ENCODE peak calls at places on chromosomes 2 and 18, in seven cellular contexts. One of them, this sample, is unnamed.
A peak's percentile ranks its signal among the peaks of the same experiment; 100 is the strongest.

GRCh38 chr18:58178476-58178875 is 134.4 kb downstream of the NEDD4L start:
- DNase-seq in activated CD4-positive, alpha-beta T cell treated with anti-CD3 and anti-CD28 coated beads, Interleukin-2, amount 50 U/mL, for 24 hours: no peak
- DNase-seq in naive B cell: no peak
- DNase-seq in A172: no peak
- DNase-seq in HTR-8/SVneo: no peak
- DNase-seq in fibroblast of pulmonary artery: peak; percentile 35
- DNase-seq in activated naive CD4-positive, alpha-beta T cell: no peak
- DNase-seq in this sample: no peak

GRCh38 chr2:179963626-179964025 is 43.5 kb downstream of the CWC22 start:
- DNase-seq in activated CD4-positive, alpha-beta T cell treated with anti-CD3 and anti-CD28 coated beads, Interleukin-2, amount 50 U/mL, for 24 hours: no peak
- DNase-seq in naive B cell: no peak
- DNase-seq in A172: peak; percentile 21
- DNase-seq in HTR-8/SVneo: peak; percentile 5
- DNase-seq in fibroblast of pulmonary artery: peak; percentile 73
- DNase-seq in activated naive CD4-positive, alpha-beta T cell: no peak
- DNase-seq in this sample: no peak

GRCh38 chr2:9388950-9389911 is 34.1 kb downstream of the ITGB1BP1 start:
- DNase-seq in activated CD4-positive, alpha-beta T cell treated with anti-CD3 and anti-CD28 coated beads, Interleukin-2, amount 50 U/mL, for 24 hours: no peak
- DNase-seq in naive B cell: no peak
- DNase-seq in A172: no peak
- DNase-seq in HTR-8/SVneo: no peak
- DNase-seq in fibroblast of pulmonary artery: no peak
- DNase-seq in activated naive CD4-positive, alpha-beta T cell: no peak
- DNase-seq in this sample: no peak

GRCh38 chr18:55047546-55047945 is 88.3 kb upstream of the CCDC68 start:
- DNase-seq in activated CD4-positive, alpha-beta T cell treated with anti-CD3 and anti-CD28 coated beads, Interleukin-2, amount 50 U/mL, for 24 hours: no peak
- DNase-seq in naive B cell: no peak
- DNase-seq in A172: no peak
- DNase-seq in HTR-8/SVneo: no peak
- DNase-seq in fibroblast of pulmonary artery: peak; percentile 57
- DNase-seq in activated naive CD4-positive, alpha-beta T cell: no peak
- DNase-seq in this sample: peak; percentile 12

GRCh38 chr2:24123212-24124002 is at the start of the genes FAM228B and PFN4:
- DNase-seq in activated CD4-positive, alpha-beta T cell treated with anti-CD3 and anti-CD28 coated beads, Interleukin-2, amount 50 U/mL, for 24 hours: peak; percentile 32
- DNase-seq in naive B cell: peak; percentile 83
- DNase-seq in A172: peak; percentile 73
- DNase-seq in HTR-8/SVneo: peak; percentile 92
- DNase-seq in fibroblast of pulmonary artery: peak; percentile 83
- DNase-seq in activated naive CD4-positive, alpha-beta T cell: peak; percentile 13
- DNase-seq in this sample: peak; percentile 92

GRCh38 chr2:234957533-234958135 is 5.8 kb downstream of the SH3BP4 start:
- DNase-seq in activated CD4-positive, alpha-beta T cell treated with anti-CD3 and anti-CD28 coated beads, Interleukin-2, amount 50 U/mL, for 24 hours: no peak
- DNase-seq in naive B cell: no peak
- DNase-seq in A172: peak; percentile 54
- DNase-seq in HTR-8/SVneo: no peak
- DNase-seq in fibroblast of pulmonary artery: peak; percentile 59
- DNase-seq in activated naive CD4-positive, alpha-beta T cell: no peak
- DNase-seq in this sample: no peak

GRCh38 chr18:12968619-12969018 is 20.8 kb downstream of the SEH1L start:
- DNase-seq in activated CD4-positive, alpha-beta T cell treated with anti-CD3 and anti-CD28 coated beads, Interleukin-2, amount 50 U/mL, for 24 hours: no peak
- DNase-seq in naive B cell: no peak
- DNase-seq in A172: no peak
- DNase-seq in HTR-8/SVneo: no peak
- DNase-seq in fibroblast of pulmonary artery: no peak
- DNase-seq in activated naive CD4-positive, alpha-beta T cell: no peak
- DNase-seq in this sample: no peak

GRCh38 chr2:128321421-128321775 is 2.7 kb upstream of the HS6ST1 start:
- DNase-seq in activated CD4-positive, alpha-beta T cell treated with anti-CD3 and anti-CD28 coated beads, Interleukin-2, amount 50 U/mL, for 24 hours: no peak
- DNase-seq in naive B cell: no peak
- DNase-seq in A172: no peak
- DNase-seq in HTR-8/SVneo: no peak
- DNase-seq in fibroblast of pulmonary artery: no peak
- DNase-seq in activated naive CD4-positive, alpha-beta T cell: no peak
- DNase-seq in this sample: no peak

GRCh38 chr18:59701272-59701671 is 4.0 kb upstream of the CCBE1 start:
- DNase-seq in activated CD4-positive, alpha-beta T cell treated with anti-CD3 and anti-CD28 coated beads, Interleukin-2, amount 50 U/mL, for 24 hours: no peak
- DNase-seq in naive B cell: no peak
- DNase-seq in A172: no peak
- DNase-seq in HTR-8/SVneo: no peak
- DNase-seq in fibroblast of pulmonary artery: no peak
- DNase-seq in activated naive CD4-positive, alpha-beta T cell: no peak
- DNase-seq in this sample: no peak

GRCh38 chr2:217610411-217610814 is 392.4 kb downstream of the TNS1 start:
- DNase-seq in activated CD4-positive, alpha-beta T cell treated with anti-CD3 and anti-CD28 coated beads, Interleukin-2, amount 50 U/mL, for 24 hours: peak; percentile 44
- DNase-seq in naive B cell: no peak
- DNase-seq in A172: no peak
- DNase-seq in HTR-8/SVneo: no peak
- DNase-seq in fibroblast of pulmonary artery: no peak
- DNase-seq in activated naive CD4-positive, alpha-beta T cell: peak; percentile 6
- DNase-seq in this sample: peak; percentile 83

GRCh38 chr18:8707946-8708345 is 2.6 kb downstream of the MTCL1 start:
- DNase-seq in activated CD4-positive, alpha-beta T cell treated with anti-CD3 and anti-CD28 coated beads, Interleukin-2, amount 50 U/mL, for 24 hours: no peak
- DNase-seq in naive B cell: no peak
- DNase-seq in A172: no peak
- DNase-seq in HTR-8/SVneo: no peak
- DNase-seq in fibroblast of pulmonary artery: no peak
- DNase-seq in activated naive CD4-positive, alpha-beta T cell: no peak
- DNase-seq in this sample: no peak

GRCh38 chr2:144115892-144116291 is 404.0 kb downstream of the ZEB2 start:
- DNase-seq in activated CD4-positive, alpha-beta T cell treated with anti-CD3 and anti-CD28 coated beads, Interleukin-2, amount 50 U/mL, for 24 hours: no peak
- DNase-seq in naive B cell: no peak
- DNase-seq in A172: no peak
- DNase-seq in HTR-8/SVneo: no peak
- DNase-seq in fibroblast of pulmonary artery: no peak
- DNase-seq in activated naive CD4-positive, alpha-beta T cell: no peak
- DNase-seq in this sample: no peak

GRCh38 chr2:108911807-108912628 is 77.0 kb downstream of the EDAR start:
- DNase-seq in activated CD4-positive, alpha-beta T cell treated with anti-CD3 and anti-CD28 coated beads, Interleukin-2, amount 50 U/mL, for 24 hours: no peak
- DNase-seq in naive B cell: no peak
- DNase-seq in A172: no peak
- DNase-seq in HTR-8/SVneo: no peak
- DNase-seq in fibroblast of pulmonary artery: no peak
- DNase-seq in activated naive CD4-positive, alpha-beta T cell: no peak
- DNase-seq in this sample: no peak

GRCh38 chr2:203361922-203362321 is 33.7 kb downstream of the ABI2 start:
- DNase-seq in activated CD4-positive, alpha-beta T cell treated with anti-CD3 and anti-CD28 coated beads, Interleukin-2, amount 50 U/mL, for 24 hours: no peak
- DNase-seq in naive B cell: no peak
- DNase-seq in A172: no peak
- DNase-seq in HTR-8/SVneo: no peak
- DNase-seq in fibroblast of pulmonary artery: peak; percentile 22
- DNase-seq in activated naive CD4-positive, alpha-beta T cell: no peak
- DNase-seq in this sample: no peak

GRCh38 chr2:64406407-64406774 is 47.6 kb upstream of the LGALSL start:
- DNase-seq in activated CD4-positive, alpha-beta T cell treated with anti-CD3 and anti-CD28 coated beads, Interleukin-2, amount 50 U/mL, for 24 hours: no peak
- DNase-seq in naive B cell: no peak
- DNase-seq in A172: no peak
- DNase-seq in HTR-8/SVneo: no peak
- DNase-seq in fibroblast of pulmonary artery: no peak
- DNase-seq in activated naive CD4-positive, alpha-beta T cell: no peak
- DNase-seq in this sample: peak; percentile 60

GRCh38 chr2:225120175-225120574 is 77.9 kb upstream of the DOCK10 start:
- DNase-seq in activated CD4-positive, alpha-beta T cell treated with anti-CD3 and anti-CD28 coated beads, Interleukin-2, amount 50 U/mL, for 24 hours: no peak
- DNase-seq in naive B cell: no peak
- DNase-seq in A172: peak; percentile 48
- DNase-seq in HTR-8/SVneo: no peak
- DNase-seq in fibroblast of pulmonary artery: peak; percentile 15
- DNase-seq in activated naive CD4-positive, alpha-beta T cell: no peak
- DNase-seq in this sample: no peak

GRCh38 chr2:173831312-173832229 is 133.6 kb downstream of the SP3 start:
- DNase-seq in activated CD4-positive, alpha-beta T cell treated with anti-CD3 and anti-CD28 coated beads, Interleukin-2, amount 50 U/mL, for 24 hours: no peak
- DNase-seq in naive B cell: no peak
- DNase-seq in A172: no peak
- DNase-seq in HTR-8/SVneo: peak; percentile 17
- DNase-seq in fibroblast of pulmonary artery: peak; percentile 71
- DNase-seq in activated naive CD4-positive, alpha-beta T cell: no peak
- DNase-seq in this sample: peak; percentile 56

GRCh38 chr2:95062247-95062646 is 36.7 kb downstream of the MAL start:
- DNase-seq in activated CD4-positive, alpha-beta T cell treated with anti-CD3 and anti-CD28 coated beads, Interleukin-2, amount 50 U/mL, for 24 hours: no peak
- DNase-seq in naive B cell: no peak
- DNase-seq in A172: no peak
- DNase-seq in HTR-8/SVneo: no peak
- DNase-seq in fibroblast of pulmonary artery: no peak
- DNase-seq in activated naive CD4-positive, alpha-beta T cell: no peak
- DNase-seq in this sample: no peak

GRCh38 chr2:227780981-227781630 is 32.5 kb upstream of the CCL20 start:
- DNase-seq in activated CD4-positive, alpha-beta T cell treated with anti-CD3 and anti-CD28 coated beads, Interleukin-2, amount 50 U/mL, for 24 hours: no peak
- DNase-seq in naive B cell: no peak
- DNase-seq in A172: no peak
- DNase-seq in HTR-8/SVneo: no peak
- DNase-seq in fibroblast of pulmonary artery: no peak
- DNase-seq in activated naive CD4-positive, alpha-beta T cell: no peak
- DNase-seq in this sample: peak; percentile 47

GRCh38 chr18:42413870-42414269 is 458.8 kb downstream of the PIK3C3 start:
- DNase-seq in activated CD4-positive, alpha-beta T cell treated with anti-CD3 and anti-CD28 coated beads, Interleukin-2, amount 50 U/mL, for 24 hours: no peak
- DNase-seq in naive B cell: no peak
- DNase-seq in A172: peak; percentile 62
- DNase-seq in HTR-8/SVneo: no peak
- DNase-seq in fibroblast of pulmonary artery: peak; percentile 11
- DNase-seq in activated naive CD4-positive, alpha-beta T cell: no peak
- DNase-seq in this sample: no peak

GRCh38 chr2:197677483-197677882 is 2.1 kb upstream of the RFTN2 start:
- DNase-seq in activated CD4-positive, alpha-beta T cell treated with anti-CD3 and anti-CD28 coated beads, Interleukin-2, amount 50 U/mL, for 24 hours: no peak
- DNase-seq in naive B cell: no peak
- DNase-seq in A172: peak; percentile 11
- DNase-seq in HTR-8/SVneo: peak; percentile 12
- DNase-seq in fibroblast of pulmonary artery: peak; percentile 21
- DNase-seq in activated naive CD4-positive, alpha-beta T cell: no peak
- DNase-seq in this sample: no peak

GRCh38 chr18:6022089-6022444 is 126.7 kb upstream of the TMEM200C start:
- DNase-seq in activated CD4-positive, alpha-beta T cell treated with anti-CD3 and anti-CD28 coated beads, Interleukin-2, amount 50 U/mL, for 24 hours: no peak
- DNase-seq in naive B cell: no peak
- DNase-seq in A172: no peak
- DNase-seq in HTR-8/SVneo: no peak
- DNase-seq in fibroblast of pulmonary artery: no peak
- DNase-seq in activated naive CD4-positive, alpha-beta T cell: no peak
- DNase-seq in this sample: no peak

GRCh38 chr2:12982149-12982584 is 265.4 kb downstream of the TRIB2 start:
- DNase-seq in activated CD4-positive, alpha-beta T cell treated with anti-CD3 and anti-CD28 coated beads, Interleukin-2, amount 50 U/mL, for 24 hours: no peak
- DNase-seq in naive B cell: no peak
- DNase-seq in A172: no peak
- DNase-seq in HTR-8/SVneo: no peak
- DNase-seq in fibroblast of pulmonary artery: peak; percentile 40
- DNase-seq in activated naive CD4-positive, alpha-beta T cell: no peak
- DNase-seq in this sample: no peak

GRCh38 chr2:9703701-9704221 is 73.0 kb upstream of the YWHAQ start:
- DNase-seq in activated CD4-positive, alpha-beta T cell treated with anti-CD3 and anti-CD28 coated beads, Interleukin-2, amount 50 U/mL, for 24 hours: no peak
- DNase-seq in naive B cell: no peak
- DNase-seq in A172: peak; percentile 97
- DNase-seq in HTR-8/SVneo: peak; percentile 91
- DNase-seq in fibroblast of pulmonary artery: peak; percentile 78
- DNase-seq in activated naive CD4-positive, alpha-beta T cell: no peak
- DNase-seq in this sample: peak; percentile 83

GRCh38 chr2:133652407-133652806 is 84.1 kb upstream of the NCKAP5 start:
- DNase-seq in activated CD4-positive, alpha-beta T cell treated with anti-CD3 and anti-CD28 coated beads, Interleukin-2, amount 50 U/mL, for 24 hours: no peak
- DNase-seq in naive B cell: no peak
- DNase-seq in A172: no peak
- DNase-seq in HTR-8/SVneo: no peak
- DNase-seq in fibroblast of pulmonary artery: peak; percentile 52
- DNase-seq in activated naive CD4-positive, alpha-beta T cell: no peak
- DNase-seq in this sample: no peak

GRCh38 chr2:196331143-196331542 is 159.8 kb upstream of the STK17B start:
- DNase-seq in activated CD4-positive, alpha-beta T cell treated with anti-CD3 and anti-CD28 coated beads, Interleukin-2, amount 50 U/mL, for 24 hours: no peak
- DNase-seq in naive B cell: no peak
- DNase-seq in A172: peak; percentile 84
- DNase-seq in HTR-8/SVneo: no peak
- DNase-seq in fibroblast of pulmonary artery: peak; percentile 89
- DNase-seq in activated naive CD4-positive, alpha-beta T cell: no peak
- DNase-seq in this sample: peak; percentile 66

GRCh38 chr2:12293868-12294267 is 422.9 kb upstream of the TRIB2 start:
- DNase-seq in activated CD4-positive, alpha-beta T cell treated with anti-CD3 and anti-CD28 coated beads, Interleukin-2, amount 50 U/mL, for 24 hours: peak; percentile 23
- DNase-seq in naive B cell: no peak
- DNase-seq in A172: no peak
- DNase-seq in HTR-8/SVneo: no peak
- DNase-seq in fibroblast of pulmonary artery: no peak
- DNase-seq in activated naive CD4-positive, alpha-beta T cell: no peak
- DNase-seq in this sample: no peak

GRCh38 chr2:46471705-46472104 is 7.7 kb upstream of the TMEM247 start:
- DNase-seq in activated CD4-positive, alpha-beta T cell treated with anti-CD3 and anti-CD28 coated beads, Interleukin-2, amount 50 U/mL, for 24 hours: no peak
- DNase-seq in naive B cell: no peak
- DNase-seq in A172: no peak
- DNase-seq in HTR-8/SVneo: no peak
- DNase-seq in fibroblast of pulmonary artery: no peak
- DNase-seq in activated naive CD4-positive, alpha-beta T cell: no peak
- DNase-seq in this sample: no peak

GRCh38 chr2:109554758-109555157 is 59.0 kb downstream of the SEPTIN10 start:
- DNase-seq in activated CD4-positive, alpha-beta T cell treated with anti-CD3 and anti-CD28 coated beads, Interleukin-2, amount 50 U/mL, for 24 hours: no peak
- DNase-seq in naive B cell: no peak
- DNase-seq in A172: no peak
- DNase-seq in HTR-8/SVneo: no peak
- DNase-seq in fibroblast of pulmonary artery: no peak
- DNase-seq in activated naive CD4-positive, alpha-beta T cell: no peak
- DNase-seq in this sample: peak; percentile 45

GRCh38 chr2:132627542-132627941 is 42.5 kb downstream of the LYPD1 start:
- DNase-seq in activated CD4-positive, alpha-beta T cell treated with anti-CD3 and anti-CD28 coated beads, Interleukin-2, amount 50 U/mL, for 24 hours: no peak
- DNase-seq in naive B cell: no peak
- DNase-seq in A172: no peak
- DNase-seq in HTR-8/SVneo: no peak
- DNase-seq in fibroblast of pulmonary artery: no peak
- DNase-seq in activated naive CD4-positive, alpha-beta T cell: no peak
- DNase-seq in this sample: no peak

GRCh38 chr2:309148-309969 is 21.5 kb upstream of the ALKAL2 start:
- DNase-seq in activated CD4-positive, alpha-beta T cell treated with anti-CD3 and anti-CD28 coated beads, Interleukin-2, amount 50 U/mL, for 24 hours: no peak
- DNase-seq in naive B cell: no peak
- DNase-seq in A172: no peak
- DNase-seq in HTR-8/SVneo: no peak
- DNase-seq in fibroblast of pulmonary artery: no peak
- DNase-seq in activated naive CD4-positive, alpha-beta T cell: no peak
- DNase-seq in this sample: no peak

GRCh38 chr2:175571078-175571653 is 389.7 kb upstream of the ATP5MC3 start:
- DNase-seq in activated CD4-positive, alpha-beta T cell treated with anti-CD3 and anti-CD28 coated beads, Interleukin-2, amount 50 U/mL, for 24 hours: no peak
- DNase-seq in naive B cell: no peak
- DNase-seq in A172: no peak
- DNase-seq in HTR-8/SVneo: no peak
- DNase-seq in fibroblast of pulmonary artery: no peak
- DNase-seq in activated naive CD4-positive, alpha-beta T cell: no peak
- DNase-seq in this sample: no peak

GRCh38 chr2:64957114-64957903 is 31.9 kb upstream of the SLC1A4 start:
- DNase-seq in activated CD4-positive, alpha-beta T cell treated with anti-CD3 and anti-CD28 coated beads, Interleukin-2, amount 50 U/mL, for 24 hours: no peak
- DNase-seq in naive B cell: no peak
- DNase-seq in A172: no peak
- DNase-seq in HTR-8/SVneo: no peak
- DNase-seq in fibroblast of pulmonary artery: no peak
- DNase-seq in activated naive CD4-positive, alpha-beta T cell: no peak
- DNase-seq in this sample: no peak

GRCh38 chr18:23690505-23691068 is 1.3 kb downstream of the LAMA3 start:
- DNase-seq in activated CD4-positive, alpha-beta T cell treated with anti-CD3 and anti-CD28 coated beads, Interleukin-2, amount 50 U/mL, for 24 hours: no peak
- DNase-seq in naive B cell: no peak
- DNase-seq in A172: no peak
- DNase-seq in HTR-8/SVneo: no peak
- DNase-seq in fibroblast of pulmonary artery: no peak
- DNase-seq in activated naive CD4-positive, alpha-beta T cell: no peak
- DNase-seq in this sample: no peak

GRCh38 chr2:215499330-215499729 is 63.5 kb upstream of the FN1 start:
- DNase-seq in activated CD4-positive, alpha-beta T cell treated with anti-CD3 and anti-CD28 coated beads, Interleukin-2, amount 50 U/mL, for 24 hours: no peak
- DNase-seq in naive B cell: no peak
- DNase-seq in A172: no peak
- DNase-seq in HTR-8/SVneo: no peak
- DNase-seq in fibroblast of pulmonary artery: peak; percentile 41
- DNase-seq in activated naive CD4-positive, alpha-beta T cell: no peak
- DNase-seq in this sample: no peak